ENCODE peak calls at places on chromosomes 5 and 9, in six cellular contexts. V is K562, R is HepG2, Z is GM12878, O is H1, X is GM12891. T is an unnamed sample.

GRCh38 chr5:14588758-14589543 is 7.4 kb downstream of the OTULINL start:
- DNase-seq in O (no peak), Z (no peak), V (no peak), R (no peak), X (no peak), T (no peak)

GRCh38 chr5:135028791-135029467 is 5.1 kb downstream of the PITX1 start:
- DNase-seq in O (peak), X (no peak), R (no peak), V (no peak), Z (no peak), T (no peak)

GRCh38 chr5:169762338-169763095 is 125.4 kb downstream of the DOCK2 start:
- DNase-seq in R (no peak), X (no peak), O (no peak), V (no peak), Z (no peak), T (no peak)

GRCh38 chr9:13215791-13216554 is 63.5 kb downstream of the MPDZ start:
- DNase-seq in Z (no peak), R (no peak), O (no peak), V (no peak), X (no peak), T (no peak)

GRCh38 chr5:126414874-126415502 is 8.2 kb upstream of the GRAMD2B start:
- DNase-seq in V (no peak), Z (no peak), O (no peak), R (no peak), X (no peak), T (no peak)

GRCh38 chr9:35673998-35674361 is 252 bp downstream of the CA9 start:
- DNase-seq in O (no peak), Z (no peak), X (no peak), R (no peak), V (no peak), T (no peak)

GRCh38 chr5:83101514-83101913 is 24.2 kb downstream of the XRCC4 start:
- DNase-seq in R (no peak), X (no peak), V (no peak), Z (no peak), O (no peak), T (no peak)

GRCh38 chr9:136258299-136258625 is 12.7 kb upstream of the QSOX2 start:
- DNase-seq in V (no peak), Z (no peak), R (no peak), X (no peak), O (no peak), T (no peak)

GRCh38 chr5:27026791-27027190 is 11.6 kb downstream of the CDH9 start:
- DNase-seq in O (no peak), V (no peak), X (no peak), Z (no peak), R (no peak), T (no peak)

GRCh38 chr9:125325821-125326220 is 64.2 kb downstream of the GAPVD1 start:
- DNase-seq in Z (no peak), O (no peak), R (no peak), X (no peak), V (no peak), T (no peak)

GRCh38 chr9:135591491-135592330 is 30.2 kb downstream of the PAEP start:
- DNase-seq in R (no peak), Z (no peak), V (no peak), X (no peak), O (peak), T (no peak)

GRCh38 chr9:124054671-124055212 is 43.2 kb downstream of the LHX2 start:
- DNase-seq in O (no peak), R (peak), Z (peak), X (peak), V (peak), T (no peak)

GRCh38 chr9:33263936-33264472 is 504 bp downstream of the BAG1 start:
- DNase-seq in V (peak), O (no peak), Z (no peak), R (peak), X (peak), T (peak)

GRCh38 chr5:2752059-2752874 is 790 bp upstream of the IRX2 start:
- DNase-seq in X (no peak), R (no peak), O (peak), Z (no peak), V (no peak), T (no peak)

GRCh38 chr5:171299228-171299627 is 9.8 kb upstream of the TLX3 start:
- DNase-seq in R (no peak), X (no peak), Z (no peak), V (no peak), O (no peak), T (no peak)

GRCh38 chr5:172593306-172593705 is 47.8 kb upstream of the NEURL1B start:
- DNase-seq in V (no peak), O (no peak), X (no peak), Z (no peak), R (no peak), T (no peak)

GRCh38 chr9:12604154-12604825 is 88.9 kb upstream of the TYRP1 start:
- DNase-seq in Z (no peak), X (no peak), V (no peak), O (no peak), R (no peak), T (no peak)

GRCh38 chr9:20297646-20298084 is 324.6 kb downstream of the MLLT3 start:
- DNase-seq in X (no peak), O (no peak), Z (no peak), V (no peak), R (no peak), T (no peak)

GRCh38 chr9:82961504-82962125 is 101.3 kb downstream of the RASEF start:
- DNase-seq in O (peak), Z (peak), R (peak), X (peak), V (peak), T (peak)

GRCh38 chr9:124673063-124673462 is 98.0 kb downstream of the NR6A1 start:
- DNase-seq in R (no peak), V (no peak), O (no peak), Z (no peak), X (no peak), T (no peak)

GRCh38 chr5:136133416-136134383 is 1.1 kb downstream of the SMAD5 start:
- DNase-seq in O (no peak), R (peak), X (no peak), Z (no peak), V (peak), T (no peak)

GRCh38 chr5:165138261-165138660 is 1632.8 kb downstream of the MAT2B start:
- DNase-seq in X (no peak), V (no peak), O (no peak), R (no peak), Z (no peak), T (no peak)

GRCh38 chr9:96500696-96501660 is 51.0 kb downstream of the HABP4 start:
- DNase-seq in X (no peak), R (no peak), O (no peak), Z (no peak), V (no peak), T (no peak)

GRCh38 chr9:19939890-19940289 is 151.1 kb upstream of the SLC24A2 start:
- DNase-seq in R (no peak), Z (no peak), X (no peak), V (no peak), O (no peak), T (no peak)

GRCh38 chr5:16179511-16179935 is at the start of gene MARCHF11:
- DNase-seq in R (no peak), Z (no peak), X (no peak), O (peak), V (no peak), T (no peak)

GRCh38 chr5:143056331-143056689 is 286.1 kb downstream of the ARHGAP26 start:
- DNase-seq in R (no peak), X (no peak), Z (no peak), V (no peak), O (no peak), T (no peak)

GRCh38 chr9:107123389-107123788 is 159.7 kb upstream of the RAD23B start:
- DNase-seq in X (no peak), Z (no peak), O (no peak), R (no peak), V (no peak), T (no peak)

GRCh38 chr9:97441729-97442128 is 29.8 kb downstream of the TDRD7 start:
- DNase-seq in O (no peak), R (no peak), X (no peak), V (no peak), Z (no peak), T (no peak)

GRCh38 chr5:122908662-122909061 is 63.2 kb downstream of the SNX24 start:
- DNase-seq in O (no peak), R (no peak), X (no peak), Z (no peak), V (peak), T (no peak)

GRCh38 chr9:113720495-113720894 is 155.6 kb upstream of the ZNF618 start:
- DNase-seq in Z (no peak), R (no peak), V (no peak), O (peak), X (no peak), T (no peak)

GRCh38 chr5:170049713-170050112 is 56.0 kb upstream of the FOXI1 start:
- DNase-seq in Z (no peak), V (no peak), O (no peak), R (no peak), X (no peak), T (no peak)

GRCh38 chr9:76912631-76913275 is 6.8 kb upstream of the PRUNE2 start:
- DNase-seq in X (no peak), V (peak), O (no peak), R (no peak), Z (no peak), T (no peak)

GRCh38 chr5:1502046-1502736 is 21.6 kb downstream of the LPCAT1 start:
- DNase-seq in R (no peak), Z (no peak), X (no peak), O (no peak), V (peak), T (no peak)
- TF ChIP-seq TAF1 in R (no peak), Z (no peak), X (no peak), O (no peak), V (no peak), T (no peak)

DNA sequence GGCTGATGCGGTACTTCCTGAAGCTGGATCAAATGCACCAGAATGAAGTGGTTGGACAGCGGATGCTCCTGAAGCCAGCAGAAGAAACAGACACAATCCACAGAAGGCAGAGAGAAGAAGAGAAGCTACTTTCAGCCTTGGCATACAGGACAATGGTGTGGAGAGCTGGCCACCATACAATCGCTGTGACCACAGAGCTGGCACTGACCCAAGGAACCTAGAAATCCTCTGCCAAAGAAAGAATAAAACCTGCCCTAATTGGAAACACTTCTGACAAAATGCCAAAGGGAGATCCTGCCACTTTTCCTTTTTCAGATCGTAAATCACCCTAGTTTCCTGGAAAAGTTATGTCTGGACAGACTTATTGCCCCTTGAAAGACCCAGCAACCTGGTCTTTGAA is 77.8 kb downstream of the BAAT start:
- DNase-seq in V (no peak), Z (no peak), R (no peak), O (no peak), X (no peak), T (no peak)
- TF ChIP-seq POLR2A in V (no peak), Z (no peak), R (no peak), O (no peak), X (no peak), T (no peak)

GRCh38 chr9:87531370-87532295 is 34.0 kb downstream of the DAPK1 start:
- DNase-seq in R (no peak), O (no peak), V (no peak), X (no peak), Z (no peak), T (no peak)
- TF ChIP-seq POLR2AphosphoS5 in R (no peak), O (no peak), V (no peak), X (no peak), Z (no peak), T (no peak)

GRCh38 chr9:93059097-93059959 is 827 bp downstream of the SUSD3 start:
- DNase-seq in X (no peak), Z (no peak), R (no peak), V (peak), O (no peak), T (no peak)
- TF ChIP-seq TAF1 in X (no peak), Z (no peak), R (no peak), V (no peak), O (no peak), T (no peak)

GRCh38 chr5:81397169-81397568 is 3.2 kb upstream of the ACOT12 start:
- DNase-seq in X (no peak), Z (no peak), V (peak), R (no peak), O (no peak), T (no peak)

GRCh38 chr5:81398741-81399140 is 4.8 kb upstream of the ACOT12 start:
- DNase-seq in R (no peak), V (no peak), O (no peak), X (no peak), Z (no peak), T (no peak)

GRCh38 chr5:81395262-81395661 is 1.3 kb upstream of the ACOT12 start:
- DNase-seq in Z (no peak), V (no peak), O (no peak), R (no peak), X (no peak), T (no peak)

GRCh38 chr5:81393430-81393782 is 528 bp downstream of the ACOT12 start:
- DNase-seq in O (no peak), X (no peak), R (no peak), Z (no peak), V (no peak), T (no peak)

DNA sequence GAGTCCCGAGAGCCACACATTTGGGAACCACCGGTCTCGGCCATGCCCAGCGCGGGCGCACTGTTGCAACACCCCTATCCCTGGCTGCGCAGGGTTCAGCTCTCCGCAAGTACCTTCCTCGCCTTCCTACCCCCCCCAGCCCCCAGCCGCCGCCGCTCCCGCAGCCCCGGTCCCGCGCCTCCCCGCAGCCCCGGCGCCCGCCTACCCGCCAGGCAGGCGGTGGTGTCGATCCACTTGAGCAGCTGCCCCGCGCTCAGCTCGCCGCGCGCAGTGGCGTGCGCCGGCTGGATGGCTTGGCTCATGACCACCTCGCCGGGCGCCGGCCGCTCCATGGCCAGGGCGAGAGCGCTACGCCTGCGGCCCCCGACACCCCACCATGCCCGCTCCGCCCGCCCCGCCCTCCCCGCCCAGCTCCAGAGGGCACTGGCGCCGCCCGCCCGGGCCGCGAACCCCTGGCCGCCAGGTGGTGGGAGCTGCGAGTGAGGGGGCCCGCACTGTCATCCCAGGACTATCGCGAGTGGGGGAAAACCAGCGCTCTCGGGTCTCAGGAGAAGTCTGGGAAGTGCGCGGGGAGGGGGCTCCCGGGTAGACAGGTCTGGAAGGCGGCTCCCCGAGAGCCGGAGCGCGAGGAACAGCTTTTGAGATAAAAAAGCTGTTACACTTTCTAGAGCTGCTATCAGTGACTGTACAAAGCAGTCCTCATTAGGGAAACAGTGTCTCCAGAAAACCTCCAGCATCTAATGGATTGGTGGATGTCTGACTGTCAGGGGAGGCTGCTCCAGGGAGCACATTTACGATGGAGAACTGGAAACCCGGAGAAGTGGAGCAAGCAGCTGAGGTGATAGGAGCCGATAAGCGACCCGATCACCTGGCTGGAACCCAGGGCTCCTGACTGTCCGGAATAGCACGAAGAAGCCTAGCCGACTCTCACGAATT is at the start of gene ACOT12:
- DNase-seq in V (no peak), R (no peak), O (peak), X (peak), Z (no peak), T (no peak)
- TF ChIP-seq POLR2A in V (no peak), R (no peak), O (no peak), X (no peak), Z (no peak), T (no peak)